ENCODE peak calls at places on chromosomes 5 and 9, in nine cellular contexts. T, L, R, H, W, Q, E, I and P are unnamed samples.
A peak's percentile ranks its signal among the peaks of the same experiment; 100 is the strongest.

GRCh38 chr9:89923961-89924504 is 319.2 kb downstream of the GADD45G start:
- DNase-seq in T (no peak), L (no peak), R (no peak), H (peak; percentile 33), W (peak; percentile 43), Q (no peak), E (no peak), I (no peak), P (no peak)

GRCh38 chr5:179865471-179866240 is 7.0 kb upstream of the MRNIP start:
- DNase-seq in T (peak; percentile 48), L (no peak), R (no peak), H (no peak), W (no peak), Q (no peak), E (no peak), I (no peak), P (no peak)

GRCh38 chr5:82796643-82797416 is 280.4 kb downstream of the TMEM167A start:
- DNase-seq in T (no peak), L (peak; percentile 28), R (no peak), H (no peak), W (peak; percentile 44), Q (no peak), E (no peak), I (no peak), P (no peak)

GRCh38 chr9:20804476-20805253 is 120.6 kb downstream of the FOCAD start:
- DNase-seq in T (no peak), L (no peak), R (no peak), H (no peak), W (no peak), Q (no peak), E (peak; percentile 56), I (no peak), P (no peak)

GRCh38 chr5:168552146-168552545 is 23.0 kb downstream of the FBLL1 start:
- DNase-seq in T (no peak), L (no peak), R (no peak), H (peak; percentile 97), W (no peak), Q (no peak), E (no peak), I (no peak), P (no peak)

GRCh38 chr9:114524401-114524800 is 19.1 kb upstream of the WHRN start:
- DNase-seq in T (no peak), L (no peak), R (no peak), H (peak; percentile 61), W (no peak), Q (no peak), E (no peak), I (no peak), P (no peak)

GRCh38 chr5:68465934-68466551 is 250.5 kb downstream of the PIK3R1 start:
- DNase-seq in T (no peak), L (no peak), R (no peak), H (no peak), W (no peak), Q (no peak), E (no peak), I (peak; percentile 86), P (no peak)

GRCh38 chr5:176319827-176320554 is 41.6 kb downstream of the KIAA1191 start:
- DNase-seq in T (no peak), L (no peak), R (no peak), H (no peak), W (no peak), Q (no peak), E (peak; percentile 15), I (no peak), P (no peak)

GRCh38 chr9:136090768-136091581 is 4.1 kb downstream of the NACC2 start:
- DNase-seq in T (no peak), L (peak; percentile 44), R (peak; percentile 77), H (no peak), W (peak; percentile 52), Q (peak; percentile 63), E (no peak), I (peak; percentile 48), P (peak; percentile 74)

GRCh38 chr5:143923634-143924265 is 111.8 kb downstream of the HMHB1 start:
- DNase-seq in T (no peak), L (no peak), R (no peak), H (peak; percentile 57), W (no peak), Q (no peak), E (no peak), I (no peak), P (no peak)

GRCh38 chr9:89256690-89257089 is 54.3 kb upstream of the CKS2 start:
- DNase-seq in T (no peak), L (no peak), R (no peak), H (no peak), W (no peak), Q (no peak), E (no peak), I (no peak), P (no peak)

GRCh38 chr5:156325671-156326070 is 1.3 kb upstream of the SGCD start:
- DNase-seq in T (no peak), L (no peak), R (no peak), H (no peak), W (no peak), Q (no peak), E (no peak), I (no peak), P (no peak)

GRCh38 chr9:76751011-76751410 is 13.2 kb upstream of the PCA3 start:
- DNase-seq in T (no peak), L (no peak), R (no peak), H (no peak), W (no peak), Q (no peak), E (no peak), I (no peak), P (no peak)

GRCh38 chr5:137091473-137091872 is 407.7 kb downstream of the SPOCK1 start:
- DNase-seq in T (no peak), L (peak; percentile 51), R (no peak), H (no peak), W (peak; percentile 77), Q (no peak), E (peak; percentile 51), I (no peak), P (no peak)

GRCh38 chr9:129252937-129253819 is 75.1 kb upstream of the IER5L start:
- DNase-seq in T (no peak), L (peak; percentile 41), R (peak; percentile 47), H (no peak), W (peak; percentile 46), Q (peak; percentile 44), E (no peak), I (no peak), P (peak; percentile 25)

DNA sequence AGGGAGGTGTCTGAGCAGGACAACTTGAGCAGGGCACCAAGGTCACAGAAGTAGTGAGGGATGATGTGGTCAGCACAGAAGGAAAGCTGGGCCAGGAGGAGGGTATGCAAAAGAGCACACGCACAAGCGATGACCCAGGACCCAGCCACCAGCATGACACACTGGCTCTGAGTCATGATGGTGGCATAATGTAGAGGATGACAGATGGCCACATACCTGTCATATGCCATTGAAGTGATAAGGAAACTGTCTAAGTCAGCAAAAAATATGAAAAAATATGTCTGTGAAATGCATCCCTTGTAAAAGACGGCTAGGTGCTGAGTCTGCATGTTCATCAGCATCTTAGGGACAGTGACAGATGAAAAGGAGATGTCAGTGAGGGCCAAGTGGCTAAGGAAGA is 380 bp downstream of the OR1J1 start:
- DNase-seq in T (no peak), L (no peak), R (no peak), H (no peak), W (no peak), Q (no peak), E (no peak), I (no peak), P (no peak)
- H3K9me3 ChIP-seq in T (no peaks in the 10 kb centered on the region), L (no peaks in the 10 kb centered on the region), R (no peaks in the 10 kb centered on the region), H (no peaks in the 10 kb centered on the region), W (no peaks in the 10 kb centered on the region), Q (no peaks in the 10 kb centered on the region), E (no peaks in the 10 kb centered on the region), I (no peaks in the 10 kb centered on the region), P (no peaks in the 10 kb centered on the region)

DNA sequence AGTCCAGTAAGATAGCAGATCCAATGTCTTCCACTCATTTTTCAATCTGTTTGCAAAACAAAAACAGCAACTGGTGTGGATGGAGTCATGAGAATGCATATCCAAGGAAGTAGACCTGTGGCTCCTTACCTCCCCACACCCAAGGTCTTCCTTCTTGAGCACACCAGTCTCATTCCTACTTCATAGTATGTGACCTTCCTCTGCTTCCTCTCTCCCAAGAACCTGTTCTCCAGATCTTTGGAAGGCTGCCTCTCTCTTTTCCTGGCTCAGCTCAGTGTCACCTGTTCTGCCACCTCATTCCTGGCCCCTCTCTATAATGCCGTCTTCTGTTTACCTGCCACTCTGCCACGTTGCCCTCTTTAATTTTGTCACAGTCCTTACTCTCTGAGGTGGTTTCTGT is 7.9 kb upstream of the TRIM7 start:
- DNase-seq in T (no peak), L (no peak), R (no peak), H (no peak), W (no peak), Q (no peak), E (no peak), I (no peak), P (no peak)
- TF ChIP-seq CTCF in T (no peak), L (no peak), R (no peak), H (no peak), W (no peak), Q (no peak), E (no peak), I (no peak), P (no peak)

GRCh38 chr5:3925935-3926334 is 330.3 kb downstream of the IRX1 start:
- DNase-seq in T (no peak), L (no peak), R (no peak), H (no peak), W (no peak), Q (no peak), E (no peak), I (no peak), P (no peak)

GRCh38 chr5:3929799-3930198 is 334.2 kb downstream of the IRX1 start:
- DNase-seq in T (no peak), L (no peak), R (no peak), H (no peak), W (no peak), Q (no peak), E (no peak), I (no peak), P (no peak)

GRCh38 chr5:3924990-3925389 is 329.4 kb downstream of the IRX1 start:
- DNase-seq in T (no peak), L (no peak), R (no peak), H (no peak), W (no peak), Q (no peak), E (no peak), I (no peak), P (no peak)
- H3K9me3 ChIP-seq in T (no peaks in the 10 kb centered on the region), L (no peaks in the 10 kb centered on the region), R (no peaks in the 10 kb centered on the region), H (peaks cover 8% of the 10 kb centered on the region), W (no peaks in the 10 kb centered on the region), Q (peaks cover 4% of the 10 kb centered on the region), E (peaks cover 31% of the 10 kb centered on the region), I (no peaks in the 10 kb centered on the region), P (peaks cover 3% of the 10 kb centered on the region)

GRCh38 chr5:134370871-134371833 is at the start of gene UBE2B:
- DNase-seq in T (peak; percentile 99), L (peak; percentile 98), R (peak; percentile 99), H (peak; percentile 100), W (peak; percentile 98), Q (peak; percentile 97), E (peak; percentile 100), I (peak; percentile 99), P (peak; percentile 99)

GRCh38 chr5:134371834-134372340 is 518 bp downstream of the UBE2B start:
- DNase-seq in T (peak; percentile 83), L (peak; percentile 88), R (peak; percentile 88), H (peak; percentile 27), W (peak; percentile 87), Q (peak; percentile 60), E (peak; percentile 44), I (peak; percentile 48), P (peak; percentile 86)

GRCh38 chr5:134370306-134370870 is 981 bp upstream of the UBE2B start:
- DNase-seq in T (no peak), L (no peak), R (no peak), H (no peak), W (no peak), Q (no peak), E (no peak), I (no peak), P (no peak)

GRCh38 chr5:134374234-134374633 is 2.9 kb downstream of the UBE2B start:
- DNase-seq in T (no peak), L (no peak), R (no peak), H (no peak), W (no peak), Q (no peak), E (no peak), I (no peak), P (no peak)
- TF ChIP-seq CTCF in T (no peak), L (no peak), R (no peak), H (no peak), W (peak; percentile 44), Q (no peak), E (no peak), I (no peak), P (no peak)